ENCODE peak calls at places on chromosomes 1 and 21, in eight cellular contexts. W, Q, O, A, V, S, P and G are unnamed samples.

GRCh38 chr1:175005085-175005783 is 5.5 kb downstream of the CACYBP start:
- DNase-seq in Q (no peak), V (peak; percentile 65), P (no peak), A (no peak), S (no peak), W (no peak), O (no peak), G (no peak)

GRCh38 chr1:246959944-246960693 is 28.4 kb upstream of the AHCTF1 start:
- DNase-seq in A (no peak), W (no peak), S (no peak), Q (no peak), P (peak; percentile 65), V (peak; percentile 34), O (no peak), G (no peak)

GRCh38 chr1:169113613-169114119 is 7.2 kb downstream of the ATP1B1 start:
- DNase-seq in P (no peak), S (no peak), W (no peak), O (no peak), V (peak; percentile 87), A (no peak), Q (peak; percentile 72), G (no peak)

GRCh38 chr1:246335126-246335525 is 172.0 kb downstream of the SMYD3 start:
- DNase-seq in Q (no peak), S (no peak), P (no peak), O (no peak), V (no peak), W (no peak), A (no peak), G (no peak)

GRCh38 chr1:203636306-203636705 is 9.7 kb downstream of the ATP2B4 start:
- DNase-seq in S (no peak), A (no peak), V (peak; percentile 85), W (no peak), O (no peak), P (no peak), Q (no peak), G (no peak)

GRCh38 chr1:177948336-177948972 is 21.4 kb downstream of the SEC16B start:
- DNase-seq in O (peak; percentile 31), P (peak; percentile 84), W (peak; percentile 76), S (no peak), Q (no peak), A (no peak), V (peak; percentile 73), G (no peak)

GRCh38 chr1:161198877-161199431 is at the start of gene ADAMTS4:
- DNase-seq in W (no peak), S (no peak), V (peak; percentile 98), P (no peak), O (peak; percentile 73), A (no peak), Q (peak; percentile 48), G (no peak)

GRCh38 chr1:204230211-204230610 is 16.4 kb upstream of the GOLT1A start:
- DNase-seq in Q (no peak), O (no peak), S (no peak), V (no peak), W (no peak), A (no peak), P (no peak), G (no peak)

GRCh38 chr1:2802421-2802961 is 998 bp upstream of the TTC34 start:
- DNase-seq in S (no peak), P (no peak), O (no peak), W (no peak), A (peak; percentile 31), Q (no peak), V (no peak), G (no peak)

GRCh38 chr1:6625579-6626149 is 996 bp downstream of the THAP3 start:
- DNase-seq in W (no peak), V (peak; percentile 76), Q (no peak), O (no peak), P (no peak), S (no peak), A (no peak), G (no peak)

GRCh38 chr1:15748690-15749398 is 6.5 kb downstream of the TMEM82 start:
- DNase-seq in Q (no peak), A (no peak), V (no peak), W (no peak), O (no peak), S (no peak), P (no peak), G (no peak)

GRCh38 chr1:3071507-3072177 is 2.6 kb downstream of the PRDM16 start:
- DNase-seq in W (no peak), A (peak; percentile 16), S (no peak), V (no peak), P (no peak), O (peak; percentile 23), Q (no peak), G (no peak)

GRCh38 chr1:229434005-229434640 is at the start of gene ACTA1:
- DNase-seq in O (peak; percentile 46), A (no peak), V (no peak), W (no peak), Q (no peak), S (no peak), P (no peak), G (no peak)

GRCh38 chr1:160471253-160471652 is 51.8 kb downstream of the SLAMF6 start:
- DNase-seq in S (no peak), A (no peak), Q (no peak), W (no peak), P (no peak), V (no peak), O (no peak), G (no peak)

GRCh38 chr1:173411835-173412742 is 65.0 kb upstream of the PRDX6 start:
- DNase-seq in S (no peak), W (no peak), P (no peak), V (peak; percentile 93), O (no peak), A (no peak), Q (no peak), G (no peak)

GRCh38 chr21:34129971-34130597 is 56.7 kb downstream of the MRPS6 start:
- DNase-seq in Q (no peak), S (no peak), W (no peak), P (no peak), A (no peak), O (no peak), V (peak; percentile 11), G (no peak)

GRCh38 chr1:176206006-176206960 is 803 bp downstream of the COP1 start:
- DNase-seq in Q (no peak), A (no peak), O (no peak), P (peak; percentile 69), V (peak; percentile 24), S (peak; percentile 61), W (no peak), G (peak; percentile 47)

GRCh38 chr1:173082913-173083312 is 32.2 kb upstream of the TNFSF18 start:
- DNase-seq in A (no peak), O (no peak), Q (no peak), P (no peak), S (no peak), V (no peak), W (no peak), G (no peak)

GRCh38 chr1:109392037-109392787 is 5.5 kb downstream of the SORT1 start:
- DNase-seq in W (no peak), S (no peak), O (peak; percentile 38), P (no peak), V (no peak), A (no peak), Q (no peak), G (no peak)

GRCh38 chr1:215146252-215146975 is 63.9 kb downstream of the KCNK2 start:
- DNase-seq in O (no peak), P (peak; percentile 14), S (no peak), V (peak; percentile 67), A (no peak), W (no peak), Q (no peak), G (no peak)

GRCh38 chr1:44652445-44653106 is 21.7 kb downstream of the TMEM53 start:
- DNase-seq in S (peak; percentile 76), A (peak; percentile 83), V (peak; percentile 61), P (peak; percentile 85), W (peak; percentile 53), Q (no peak), O (peak; percentile 73), G (peak; percentile 68)

GRCh38 chr1:180210008-180210555 is 20.0 kb upstream of the LHX4 start:
- DNase-seq in S (no peak), P (no peak), W (no peak), Q (no peak), O (no peak), V (no peak), A (no peak), G (no peak)

GRCh38 chr1:198465201-198466144 is 75.0 kb downstream of the ATP6V1G3 start:
- DNase-seq in V (peak; percentile 65), W (peak; percentile 62), O (no peak), P (peak; percentile 70), A (no peak), Q (peak; percentile 41), S (no peak), G (no peak)

GRCh38 chr1:6691507-6691906 is 10.1 kb downstream of the DNAJC11 start:
- DNase-seq in A (no peak), P (no peak), S (no peak), W (no peak), V (peak; percentile 10), O (no peak), Q (no peak), G (no peak)

GRCh38 chr1:243738020-243738419 is 112.0 kb downstream of the AKT3 start:
- DNase-seq in Q (no peak), V (no peak), P (no peak), A (no peak), W (no peak), S (no peak), O (no peak), G (no peak)

GRCh38 chr21:43194303-43195130 is 25.7 kb downstream of the CRYAA start:
- DNase-seq in P (no peak), A (no peak), S (no peak), W (no peak), V (no peak), Q (no peak), O (no peak), G (no peak)

GRCh38 chr1:203144661-203145060 is 17.1 kb downstream of the ADORA1 start:
- DNase-seq in O (no peak), W (no peak), Q (no peak), P (no peak), V (peak; percentile 6), S (no peak), A (no peak), G (no peak)

GRCh38 chr1:171872430-171872829 is 31.1 kb downstream of the DNM3 start:
- DNase-seq in A (no peak), O (no peak), V (no peak), W (no peak), Q (no peak), P (no peak), S (no peak), G (no peak)

GRCh38 chr21:20026517-20026916 is 971.7 kb upstream of the NCAM2 start:
- DNase-seq in P (no peak), S (no peak), Q (no peak), A (no peak), O (no peak), W (no peak), V (no peak), G (no peak)